ENCODE peak calls at places on chromosomes 6 and 20, in six cellular contexts. Q, P, O, Y, C and X are unnamed samples.

GRCh38 chr20:11891827-11892521 is 25.7 kb upstream of the BTBD3 start:
- DNase-seq in Q (no peak), P (peak; percentile 96), O (peak; percentile 69), Y (peak; percentile 83), C (peak; percentile 37), X (peak; percentile 79)

GRCh38 chr6:153503810-153504209 is 372.7 kb upstream of the RGS17 start:
- DNase-seq in Q (no peak), P (peak; percentile 85), O (peak; percentile 8), Y (no peak), C (no peak), X (no peak)

GRCh38 chr6:75735491-75736186 is 13.4 kb upstream of the MYO6 start:
- DNase-seq in Q (no peak), P (no peak), O (peak; percentile 72), Y (no peak), C (no peak), X (no peak)

GRCh38 chr20:62063601-62063980 is 2.1 kb downstream of the TAF4 start:
- DNase-seq in Q (no peak), P (peak; percentile 49), O (no peak), Y (no peak), C (no peak), X (no peak)

GRCh38 chr6:125952764-125953501 is 3.6 kb upstream of the HINT3 start:
- DNase-seq in Q (no peak), P (peak; percentile 59), O (no peak), Y (peak; percentile 34), C (no peak), X (no peak)

GRCh38 chr6:37850728-37851285 is 31.3 kb downstream of the ZFAND3 start:
- DNase-seq in Q (no peak), P (no peak), O (no peak), Y (no peak), C (no peak), X (no peak)

GRCh38 chr20:49505518-49505917 is 23.1 kb upstream of the KCNB1 start:
- DNase-seq in Q (no peak), P (peak; percentile 80), O (no peak), Y (no peak), C (no peak), X (peak; percentile 23)

GRCh38 chr6:155939253-155939652 is 483.6 kb upstream of the NOX3 start:
- DNase-seq in Q (no peak), P (no peak), O (no peak), Y (no peak), C (no peak), X (no peak)

GRCh38 chr6:82875573-82876185 is 190.0 kb downstream of the UBE3D start:
- DNase-seq in Q (no peak), P (peak; percentile 15), O (peak; percentile 96), Y (peak; percentile 93), C (no peak), X (no peak)

GRCh38 chr6:36853325-36853724 is 14.1 kb upstream of the CPNE5 start:
- DNase-seq in Q (no peak), P (no peak), O (peak; percentile 92), Y (peak; percentile 82), C (peak; percentile 78), X (no peak)

GRCh38 chr6:169652896-169653295 is 48.9 kb downstream of the WDR27 start:
- DNase-seq in Q (no peak), P (no peak), O (no peak), Y (no peak), C (no peak), X (no peak)

GRCh38 chr6:169651498-169651897 is 50.3 kb downstream of the WDR27 start:
- DNase-seq in Q (no peak), P (no peak), O (no peak), Y (no peak), C (no peak), X (no peak)

GRCh38 chr6:169650959-169651292 is 50.9 kb downstream of the WDR27 start:
- DNase-seq in Q (no peak), P (no peak), O (no peak), Y (no peak), C (no peak), X (no peak)

GRCh38 chr6:169654590-169655391 is 47.0 kb downstream of the WDR27 start:
- DNase-seq in Q (peak; percentile 82), P (no peak), O (peak; percentile 49), Y (peak; percentile 67), C (peak; percentile 63), X (peak; percentile 73)

GRCh38 chr6:169653691-169654090 is 48.1 kb downstream of the WDR27 start:
- DNase-seq in Q (no peak), P (no peak), O (no peak), Y (no peak), C (no peak), X (no peak)
- H3K4me3 ChIP-seq in Q (no peak overlapping the region), P (no peak overlapping the region), O (no peak overlapping the region), Y (no peak overlapping the region), C (peak overlapping the region; percentile 0), X (no peak overlapping the region)

GRCh38 chr20:34095825-34096224 is 16.2 kb downstream of the EIF2S2 start:
- DNase-seq in Q (no peak), P (no peak), O (no peak), Y (no peak), C (no peak), X (no peak)
- H3K36me3 ChIP-seq in Q (peaks cover 59% of the 10 kb centered on the region), P (peaks cover 33% of the 10 kb centered on the region), O (peaks cover 31% of the 10 kb centered on the region), Y (peaks cover 67% of the 10 kb centered on the region), C (peaks cover 18% of the 10 kb centered on the region), X (peaks cover 73% of the 10 kb centered on the region)

GRCh38 chr20:53581444-53582311 is 12.0 kb downstream of the ZNF217 start:
- DNase-seq in Q (no peak), P (no peak), O (no peak), Y (no peak), C (no peak), X (no peak)

GRCh38 chr20:53580376-53581111 is 13.1 kb downstream of the ZNF217 start:
- DNase-seq in Q (no peak), P (no peak), O (no peak), Y (no peak), C (no peak), X (no peak)

GRCh38 chr20:53579581-53580375 is 13.9 kb downstream of the ZNF217 start:
- DNase-seq in Q (no peak), P (no peak), O (peak; percentile 87), Y (peak; percentile 80), C (no peak), X (no peak)

GRCh38 chr20:53578492-53579222 is 15.0 kb downstream of the ZNF217 start:
- DNase-seq in Q (no peak), P (peak; percentile 87), O (peak; percentile 80), Y (peak; percentile 75), C (no peak), X (peak; percentile 55)

GRCh38 chr20:53579266-53579580 is 14.4 kb downstream of the ZNF217 start:
- DNase-seq in Q (no peak), P (no peak), O (no peak), Y (no peak), C (no peak), X (no peak)
- H3K4me3 ChIP-seq in Q (no peak overlapping the region), P (no peak overlapping the region), O (no peak overlapping the region), Y (peak overlapping the region; percentile 16), C (no peak overlapping the region), X (no peak overlapping the region)

GRCh38 chr20:51608060-51608459 is 65.5 kb upstream of the NFATC2 start:
- DNase-seq in Q (no peak), P (no peak), O (no peak), Y (no peak), C (no peak), X (no peak)
- H3K36me3 ChIP-seq in Q (peaks cover 34% of the 10 kb centered on the region), P (no peaks in the 10 kb centered on the region), O (no peaks in the 10 kb centered on the region), Y (no peaks in the 10 kb centered on the region), C (peaks cover 3% of the 10 kb centered on the region), X (peaks cover 23% of the 10 kb centered on the region)

GRCh38 chr6:111187874-111188273 is 100.6 kb downstream of the SLC16A10 start:
- DNase-seq in Q (no peak), P (no peak), O (no peak), Y (no peak), C (no peak), X (no peak)

GRCh38 chr6:111190637-111191036 is 103.3 kb downstream of the SLC16A10 start:
- DNase-seq in Q (no peak), P (peak; percentile 19), O (no peak), Y (no peak), C (no peak), X (no peak)

GRCh38 chr6:111183702-111184517 is 96.6 kb downstream of the SLC16A10 start:
- DNase-seq in Q (no peak), P (no peak), O (no peak), Y (no peak), C (no peak), X (no peak)

GRCh38 chr6:111184827-111185567 is 97.7 kb downstream of the SLC16A10 start:
- DNase-seq in Q (no peak), P (no peak), O (no peak), Y (no peak), C (no peak), X (peak; percentile 47)

GRCh38 chr6:111185954-111186353 is 98.7 kb downstream of the SLC16A10 start:
- DNase-seq in Q (peak; percentile 63), P (no peak), O (no peak), Y (no peak), C (no peak), X (no peak)
- H3K4me3 ChIP-seq in Q (no peak overlapping the region), P (no peak overlapping the region), O (no peak overlapping the region), Y (no peak overlapping the region), C (no peak overlapping the region), X (no peak overlapping the region)

GRCh38 chr20:35011589-35012226 is 56.0 kb downstream of the MYH7B start:
- DNase-seq in Q (no peak), P (no peak), O (no peak), Y (no peak), C (no peak), X (no peak)

GRCh38 chr20:35013421-35014411 is 58.0 kb downstream of the MYH7B start:
- DNase-seq in Q (no peak), P (no peak), O (no peak), Y (no peak), C (no peak), X (no peak)

GRCh38 chr20:35010405-35011192 is 54.9 kb downstream of the MYH7B start:
- DNase-seq in Q (no peak), P (no peak), O (no peak), Y (no peak), C (peak; percentile 12), X (no peak)

GRCh38 chr20:35014537-35014936 is 58.9 kb downstream of the MYH7B start:
- DNase-seq in Q (no peak), P (no peak), O (no peak), Y (no peak), C (no peak), X (no peak)

GRCh38 chr20:35012227-35013069 is 56.8 kb downstream of the MYH7B start:
- DNase-seq in Q (no peak), P (no peak), O (no peak), Y (no peak), C (peak; percentile 2), X (no peak)
- H3K36me3 ChIP-seq in Q (peaks cover 67% of the 10 kb centered on the region), P (peaks cover 26% of the 10 kb centered on the region), O (peaks cover 43% of the 10 kb centered on the region), Y (peaks cover 27% of the 10 kb centered on the region), C (no peaks in the 10 kb centered on the region), X (peaks cover 73% of the 10 kb centered on the region)